ENCODE peak calls at places on chromosomes 13 and 19, in four cellular contexts. L is CD4-positive, CD25-positive, alpha-beta regulatory T cell; J is right cardiac atrium; R is pancreas. K is an unnamed sample.

GRCh38 chr19:43444531-43445340 is 20.7 kb downstream of the LYPD3 start:
- DNase-seq in L (no peak), J (no peak), R (no peak), K (no peak)

GRCh38 chr19:13505164-13505695 is 1.0 kb downstream of the CACNA1A start:
- DNase-seq in R (no peak), L (no peak), J (no peak), K (no peak)

GRCh38 chr19:34867631-34868030 is 59.1 kb upstream of the ZNF30 start:
- DNase-seq in L (no peak), R (no peak), J (no peak), K (no peak)

GRCh38 chr13:43804461-43805070 is 17.8 kb upstream of the ENOX1 start:
- DNase-seq in L (peak; percentile 57), J (no peak), R (no peak), K (no peak)

GRCh38 chr13:20160346-20161274 is at the start of gene GJA3:
- DNase-seq in J (peak; percentile 80), L (peak; percentile 53), R (no peak), K (no peak)

GRCh38 chr19:7258042-7258839 is 36.0 kb downstream of the INSR start:
- DNase-seq in L (no peak), J (no peak), R (peak; percentile 38), K (no peak)

GRCh38 chr13:21045101-21045500 is 16.3 kb downstream of the LATS2 start:
- DNase-seq in R (no peak), J (no peak), L (no peak), K (no peak)

GRCh38 chr19:35518313-35518712 is 4.9 kb upstream of the DMKN start:
- DNase-seq in R (no peak), L (no peak), J (no peak), K (no peak)

GRCh38 chr13:99750951-99751350 is 220.6 kb downstream of the ZIC5 start:
- DNase-seq in L (no peak), J (no peak), R (no peak), K (no peak)

GRCh38 chr19:16588089-16588823 is 16.0 kb upstream of the SLC35E1 start:
- DNase-seq in L (peak; percentile 85), J (peak; percentile 73), R (peak; percentile 51), K (peak; percentile 60)

GRCh38 chr13:38618336-38618735 is 68.5 kb upstream of the FREM2 start:
- DNase-seq in L (no peak), J (no peak), R (no peak), K (no peak)

GRCh38 chr13:51539887-51540286 is 44.4 kb upstream of the WDFY2 start:
- DNase-seq in J (no peak), R (no peak), L (no peak), K (no peak)

GRCh38 chr13:67184247-67184646 is 45.9 kb downstream of the PCDH9 start:
- DNase-seq in L (no peak), J (no peak), R (no peak), K (no peak)

GRCh38 chr19:55674841-55675660 is at the start of gene EPN1:
- DNase-seq in J (peak; percentile 98), R (peak; percentile 96), L (peak; percentile 98), K (peak; percentile 98)

GRCh38 chr13:99758465-99759162 is 213.0 kb downstream of the ZIC5 start:
- DNase-seq in R (no peak), J (no peak), L (no peak), K (no peak)

GRCh38 chr19:29630661-29631060 is 24.6 kb downstream of the POP4 start:
- DNase-seq in R (no peak), L (no peak), J (no peak), K (no peak)

GRCh38 chr19:10126213-10126639 is 6.5 kb upstream of the EIF3G start:
- DNase-seq in R (no peak), J (no peak), L (no peak), K (no peak)

GRCh38 chr13:40406405-40407138 is 259.9 kb downstream of the FOXO1 start:
- DNase-seq in L (no peak), R (no peak), J (no peak), K (no peak)

GRCh38 chr13:40439928-40440327 is 226.5 kb downstream of the FOXO1 start:
- DNase-seq in L (no peak), J (peak; percentile 83), R (no peak), K (no peak)

GRCh38 chr19:35373492-35373891 is 2.6 kb downstream of the GPR42 start:
- DNase-seq in J (no peak), L (no peak), R (no peak), K (no peak)

GRCh38 chr19:7912144-7912696 is 2.4 kb upstream of the TGFBR3L start:
- DNase-seq in L (no peak), R (no peak), J (peak; percentile 48), K (no peak)

GRCh38 chr19:10116085-10116865 is 3.4 kb downstream of the EIF3G start:
- DNase-seq in L (no peak), J (peak; percentile 49), R (no peak), K (no peak)

GRCh38 chr13:48012668-48013067 is 11.6 kb upstream of the SUCLA2 start:
- DNase-seq in L (no peak), R (no peak), J (no peak), K (no peak)

GRCh38 chr13:34006011-34006410 is 188.1 kb downstream of the RFC3 start:
- DNase-seq in L (no peak), R (no peak), J (no peak), K (no peak)

GRCh38 chr13:59337070-59337469 is 826.7 kb downstream of the DIAPH3 start:
- DNase-seq in R (no peak), L (no peak), J (no peak), K (no peak)

GRCh38 chr19:7874080-7874856 is at the start of gene PRR36:
- DNase-seq in J (peak; percentile 73), L (no peak), R (peak; percentile 57), K (no peak)

GRCh38 chr13:113978741-113979481 is 5.0 kb upstream of the C13orf46 start:
- DNase-seq in J (peak; percentile 29), L (no peak), R (no peak), K (no peak)

GRCh38 chr19:42199440-42200115 is 17.9 kb downstream of the DEDD2 start:
- DNase-seq in L (peak; percentile 94), R (no peak), J (peak; percentile 78), K (peak; percentile 55)

GRCh38 chr13:111573362-111573761 is 252.9 kb downstream of the TEX29 start:
- DNase-seq in J (no peak), L (no peak), R (no peak), K (no peak)

GRCh38 chr19:55519461-55520311 is 17.2 kb downstream of the SBK2 start:
- DNase-seq in R (no peak), L (no peak), J (no peak), K (no peak)

GRCh38 chr13:26326562-26326961 is 72.6 kb downstream of the CDK8 start:
- DNase-seq in R (no peak), L (no peak), J (no peak), K (no peak)

GRCh38 chr19:35557539-35558399 is 5.7 kb downstream of the ATP4A start:
- DNase-seq in L (peak; percentile 57), R (peak; percentile 86), J (peak; percentile 86), K (peak; percentile 23)

GRCh38 chr19:17394891-17395415 is 957 bp upstream of the CCDC194 start:
- DNase-seq in J (peak; percentile 85), L (peak; percentile 81), R (no peak), K (peak; percentile 52)

GRCh38 chr19:40280608-40281221 is 4.4 kb downstream of the AKT2 start:
- DNase-seq in L (no peak), R (peak; percentile 66), J (peak; percentile 49), K (no peak)

GRCh38 chr19:42132030-42132628 is at the start of gene POU2F2:
- DNase-seq in L (peak; percentile 93), R (no peak), J (peak; percentile 82), K (peak; percentile 82)

GRCh38 chr13:49439609-49440008 is 4.3 kb downstream of the CAB39L start:
- DNase-seq in J (no peak), L (no peak), R (no peak), K (no peak)

GRCh38 chr13:49436890-49437289 is 7.0 kb downstream of the CAB39L start:
- DNase-seq in J (peak; percentile 87), L (no peak), R (no peak), K (no peak)

GRCh38 chr13:49435992-49436391 is 7.9 kb downstream of the CAB39L start:
- DNase-seq in L (no peak), R (no peak), J (no peak), K (no peak)

GRCh38 chr13:49441312-49441711 is 2.6 kb downstream of the CAB39L start:
- DNase-seq in J (no peak), L (no peak), R (no peak), K (no peak)

GRCh38 chr13:49437705-49438104 is 6.2 kb downstream of the CAB39L start:
- DNase-seq in R (no peak), J (no peak), L (no peak), K (no peak)
- H3K4me1 ChIP-seq in R (no peaks in the 10 kb centered on the region), J (no peaks in the 10 kb centered on the region), L (no peaks in the 10 kb centered on the region), K (peaks cover under 1% of the 10 kb centered on the region)

GRCh38 chr19:27720155-27720554 is 1492.8 kb downstream of the UQCRFS1 start:
- DNase-seq in J (no peak), L (no peak), R (no peak), K (no peak)

GRCh38 chr19:27719034-27719433 is 1493.9 kb downstream of the UQCRFS1 start:
- DNase-seq in R (no peak), L (no peak), J (no peak), K (no peak)

GRCh38 chr19:27717825-27718224 is 1495.1 kb downstream of the UQCRFS1 start:
- DNase-seq in J (no peak), L (no peak), R (no peak), K (no peak)

GRCh38 chr19:27718262-27718661 is 1494.7 kb downstream of the UQCRFS1 start:
- DNase-seq in L (no peak), J (no peak), R (no peak), K (no peak)

DNA sequence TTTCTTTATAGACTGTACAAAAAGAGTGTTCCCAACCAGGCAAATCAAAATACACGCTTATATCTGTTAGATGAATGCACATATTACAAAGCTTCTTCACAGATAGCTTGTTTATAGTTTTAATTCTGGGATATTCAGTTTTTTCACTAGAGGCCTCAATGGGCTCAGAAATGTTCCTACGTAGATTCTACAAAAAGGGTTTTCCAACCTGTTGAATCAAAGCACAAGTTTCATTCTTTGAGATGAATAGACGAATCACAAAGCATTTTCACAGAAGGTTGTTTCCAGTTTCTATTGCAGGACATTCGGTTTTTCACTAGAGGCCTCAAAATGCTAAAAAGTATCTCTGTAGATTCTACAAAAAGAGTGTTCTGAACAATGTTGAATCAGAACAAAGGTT is 1490.3 kb downstream of the UQCRFS1 start:
- DNase-seq in R (no peak), J (no peak), L (no peak), K (no peak)
- H3K9me3 ChIP-seq in R (no peaks in the 10 kb centered on the region), J (no peaks in the 10 kb centered on the region), L (peaks cover 22% of the 10 kb centered on the region), K (peaks cover 4% of the 10 kb centered on the region)

GRCh38 chr13:110276553-110276950 is 30.4 kb downstream of the COL4A1 start:
- DNase-seq in J (no peak), L (no peak), R (no peak), K (no peak)
- H3K4me1 ChIP-seq in J (peaks cover 6% of the 10 kb centered on the region), L (no peaks in the 10 kb centered on the region), R (no peaks in the 10 kb centered on the region), K (no peaks in the 10 kb centered on the region)

DNA sequence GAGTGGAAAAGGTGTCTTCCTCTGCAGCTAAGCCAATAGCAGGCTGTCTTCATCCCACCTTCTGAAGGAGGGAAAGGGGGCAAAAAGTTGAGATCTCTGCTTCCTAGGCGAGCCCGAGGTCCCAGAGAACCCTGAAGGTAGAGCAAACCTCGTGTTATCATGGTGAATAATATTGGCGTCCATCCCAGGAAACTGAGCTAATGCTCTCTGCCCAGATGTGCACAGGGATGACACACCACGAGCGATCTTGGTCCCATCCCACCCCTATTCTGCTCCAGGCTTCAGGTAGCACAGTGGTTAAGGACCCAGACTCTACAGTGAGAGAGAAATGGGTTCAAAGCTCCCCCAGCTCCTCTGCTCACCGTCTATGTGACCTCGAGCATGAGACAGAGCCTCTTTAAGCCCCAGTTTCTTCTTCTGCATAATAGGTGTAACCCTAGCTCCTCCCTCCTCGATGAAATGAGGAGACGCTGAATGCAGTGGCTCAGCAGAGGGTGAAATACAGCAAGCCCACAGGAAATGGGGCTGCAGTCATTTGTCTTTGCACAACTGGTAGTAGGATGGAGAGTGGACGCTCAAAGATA is 9.9 kb upstream of the CEACAM20 start:
- DNase-seq in R (no peak), J (no peak), L (no peak), K (no peak)
- H3K9me3 ChIP-seq in R (no peaks in the 10 kb centered on the region), J (no peaks in the 10 kb centered on the region), L (peaks cover 4% of the 10 kb centered on the region), K (no peaks in the 10 kb centered on the region)